ENCODE peak calls at places on chromosomes 2 and 18, in ten cellular contexts. One of them, this sample, is unnamed.
A peak's percentile ranks its signal among the peaks of the same experiment; 100 is the strongest.

GRCh38 chr2:98468621-98469236 is 24.1 kb downstream of the INPP4A start:
- DNase-seq in lower lobe of right lung: no peak
- DNase-seq in thyroid gland: no peak
- DNase-seq in vagina: no peak
- DNase-seq in AG04450: no peak
- DNase-seq in tibial artery: no peak
- DNase-seq in Panc1: no peak
- DNase-seq in neural progenitor cell: no peak
- DNase-seq in brain microvascular endothelial cell: no peak
- DNase-seq in kidney: no peak
- DNase-seq in this sample: no peak

GRCh38 chr18:6891788-6892187 is 162.3 kb downstream of the ARHGAP28 start:
- DNase-seq in thyroid gland: no peak
- DNase-seq in vagina: no peak
- DNase-seq in AG04450: no peak
- DNase-seq in brain microvascular endothelial cell: no peak
- DNase-seq in kidney: no peak
- DNase-seq in lower lobe of right lung: no peak
- DNase-seq in neural progenitor cell: no peak
- DNase-seq in tibial artery: no peak
- DNase-seq in Panc1: no peak
- DNase-seq in this sample: no peak

GRCh38 chr18:76130845-76131244 is 364.2 kb downstream of the ZNF516 start:
- DNase-seq in tibial artery: peak; percentile 33
- DNase-seq in vagina: no peak
- DNase-seq in brain microvascular endothelial cell: no peak
- DNase-seq in Panc1: no peak
- DNase-seq in neural progenitor cell: no peak
- DNase-seq in AG04450: no peak
- DNase-seq in lower lobe of right lung: no peak
- DNase-seq in kidney: no peak
- DNase-seq in thyroid gland: no peak
- DNase-seq in this sample: peak; percentile 37

GRCh38 chr2:213021971-213022899 is 129.2 kb downstream of the IKZF2 start:
- DNase-seq in vagina: no peak
- DNase-seq in AG04450: no peak
- DNase-seq in lower lobe of right lung: no peak
- DNase-seq in thyroid gland: no peak
- DNase-seq in Panc1: no peak
- DNase-seq in neural progenitor cell: no peak
- DNase-seq in brain microvascular endothelial cell: peak; percentile 89
- DNase-seq in tibial artery: no peak
- DNase-seq in kidney: no peak
- DNase-seq in this sample: no peak

GRCh38 chr2:232367591-232368233 is 10.8 kb upstream of the ALPP start:
- DNase-seq in vagina: no peak
- DNase-seq in Panc1: no peak
- DNase-seq in tibial artery: no peak
- DNase-seq in kidney: peak; percentile 68
- DNase-seq in neural progenitor cell: peak; percentile 55
- DNase-seq in thyroid gland: no peak
- DNase-seq in AG04450: no peak
- DNase-seq in brain microvascular endothelial cell: no peak
- DNase-seq in lower lobe of right lung: no peak
- DNase-seq in this sample: no peak

GRCh38 chr2:125224830-125225229 is 1199.7 kb downstream of the CNTNAP5 start:
- DNase-seq in lower lobe of right lung: no peak
- DNase-seq in kidney: no peak
- DNase-seq in Panc1: no peak
- DNase-seq in neural progenitor cell: peak; percentile 50
- DNase-seq in AG04450: no peak
- DNase-seq in vagina: no peak
- DNase-seq in brain microvascular endothelial cell: no peak
- DNase-seq in tibial artery: no peak
- DNase-seq in thyroid gland: no peak
- DNase-seq in this sample: no peak

GRCh38 chr2:85865539-85866164 is 23.1 kb downstream of the ST3GAL5 start:
- DNase-seq in lower lobe of right lung: no peak
- DNase-seq in thyroid gland: no peak
- DNase-seq in neural progenitor cell: no peak
- DNase-seq in vagina: no peak
- DNase-seq in Panc1: no peak
- DNase-seq in brain microvascular endothelial cell: no peak
- DNase-seq in kidney: no peak
- DNase-seq in AG04450: no peak
- DNase-seq in tibial artery: no peak
- DNase-seq in this sample: no peak

GRCh38 chr2:149994057-149994728 is 406.6 kb upstream of the MMADHC start:
- DNase-seq in thyroid gland: peak; percentile 8
- DNase-seq in vagina: no peak
- DNase-seq in AG04450: no peak
- DNase-seq in neural progenitor cell: no peak
- DNase-seq in tibial artery: no peak
- DNase-seq in brain microvascular endothelial cell: peak; percentile 63
- DNase-seq in Panc1: no peak
- DNase-seq in lower lobe of right lung: no peak
- DNase-seq in kidney: no peak
- DNase-seq in this sample: no peak

GRCh38 chr2:106193977-106194778 is at the start of gene UXS1:
- DNase-seq in AG04450: peak; percentile 92
- DNase-seq in vagina: peak; percentile 97
- DNase-seq in tibial artery: peak; percentile 98
- DNase-seq in neural progenitor cell: peak; percentile 99
- DNase-seq in Panc1: peak; percentile 76
- DNase-seq in thyroid gland: peak; percentile 99
- DNase-seq in lower lobe of right lung: peak; percentile 98
- DNase-seq in brain microvascular endothelial cell: peak; percentile 96
- DNase-seq in kidney: peak; percentile 99
- DNase-seq in this sample: peak; percentile 97

GRCh38 chr2:106192752-106193490 is 1.2 kb downstream of the UXS1 start:
- DNase-seq in Panc1: peak; percentile 48
- DNase-seq in thyroid gland: peak; percentile 78
- DNase-seq in vagina: no peak
- DNase-seq in neural progenitor cell: peak; percentile 44
- DNase-seq in lower lobe of right lung: peak; percentile 82
- DNase-seq in tibial artery: peak; percentile 34
- DNase-seq in AG04450: peak; percentile 65
- DNase-seq in kidney: peak; percentile 73
- DNase-seq in brain microvascular endothelial cell: peak; percentile 77
- DNase-seq in this sample: no peak

GRCh38 chr2:106191511-106192016 is 2.5 kb downstream of the UXS1 start:
- DNase-seq in vagina: no peak
- DNase-seq in neural progenitor cell: no peak
- DNase-seq in kidney: no peak
- DNase-seq in AG04450: no peak
- DNase-seq in Panc1: no peak
- DNase-seq in lower lobe of right lung: no peak
- DNase-seq in tibial artery: no peak
- DNase-seq in thyroid gland: no peak
- DNase-seq in brain microvascular endothelial cell: no peak
- DNase-seq in this sample: no peak

GRCh38 chr2:106195456-106195855 is 1.4 kb upstream of the UXS1 start:
- DNase-seq in thyroid gland: no peak
- DNase-seq in tibial artery: no peak
- DNase-seq in AG04450: no peak
- DNase-seq in neural progenitor cell: no peak
- DNase-seq in vagina: no peak
- DNase-seq in kidney: no peak
- DNase-seq in Panc1: no peak
- DNase-seq in lower lobe of right lung: no peak
- DNase-seq in brain microvascular endothelial cell: no peak
- DNase-seq in this sample: no peak

DNA sequence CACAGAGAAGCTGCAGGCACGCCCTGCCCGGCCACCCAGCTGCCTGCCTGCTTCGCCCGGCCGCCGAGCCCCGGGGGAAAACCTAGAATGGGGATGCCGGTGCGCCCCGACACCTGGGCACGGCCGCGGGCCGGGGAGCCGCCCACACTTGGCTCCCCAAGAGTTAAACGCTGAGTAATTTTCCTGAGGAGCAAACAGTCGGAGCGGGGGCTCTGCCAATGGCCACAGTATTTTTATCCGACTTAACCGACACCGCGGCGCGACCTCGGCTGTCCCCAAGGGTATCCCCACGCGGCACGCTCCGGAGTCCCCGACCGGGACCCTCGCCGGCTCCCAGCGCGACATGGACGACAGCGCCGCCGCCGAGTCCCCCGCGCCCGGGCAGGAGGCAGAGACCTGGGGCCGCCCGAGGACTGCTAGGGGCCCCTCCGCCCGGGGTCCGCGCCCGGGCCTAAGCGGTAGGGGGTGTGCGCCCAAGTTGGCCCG is 567 bp downstream of the UXS1 start:
- DNase-seq in tibial artery: no peak
- DNase-seq in brain microvascular endothelial cell: no peak
- DNase-seq in AG04450: no peak
- DNase-seq in lower lobe of right lung: peak; percentile 65
- DNase-seq in neural progenitor cell: peak; percentile 78
- DNase-seq in kidney: no peak
- DNase-seq in vagina: no peak
- DNase-seq in Panc1: no peak
- DNase-seq in thyroid gland: peak; percentile 56
- DNase-seq in this sample: no peak
- TF ChIP-seq CTCF in tibial artery: no peak
- TF ChIP-seq CTCF in brain microvascular endothelial cell: no peak
- TF ChIP-seq CTCF in AG04450: no peak
- TF ChIP-seq CTCF in lower lobe of right lung: no peak
- TF ChIP-seq CTCF in neural progenitor cell: peak; percentile 13
- TF ChIP-seq CTCF in kidney: no peak
- TF ChIP-seq CTCF in vagina: no peak
- TF ChIP-seq CTCF in Panc1: no peak
- TF ChIP-seq CTCF in thyroid gland: no peak
- TF ChIP-seq CTCF in this sample: no peak

GRCh38 chr2:36469267-36469561 is 113.6 kb downstream of the CRIM1 start:
- DNase-seq in brain microvascular endothelial cell: no peak
- DNase-seq in neural progenitor cell: no peak
- DNase-seq in thyroid gland: no peak
- DNase-seq in Panc1: no peak
- DNase-seq in tibial artery: no peak
- DNase-seq in kidney: no peak
- DNase-seq in AG04450: no peak
- DNase-seq in vagina: no peak
- DNase-seq in lower lobe of right lung: no peak
- DNase-seq in this sample: no peak

GRCh38 chr2:36466135-36466534 is 110.6 kb downstream of the CRIM1 start:
- DNase-seq in tibial artery: no peak
- DNase-seq in Panc1: no peak
- DNase-seq in vagina: no peak
- DNase-seq in brain microvascular endothelial cell: no peak
- DNase-seq in kidney: no peak
- DNase-seq in AG04450: no peak
- DNase-seq in lower lobe of right lung: no peak
- DNase-seq in neural progenitor cell: no peak
- DNase-seq in thyroid gland: no peak
- DNase-seq in this sample: no peak

GRCh38 chr2:36469701-36470100 is 114.1 kb downstream of the CRIM1 start:
- DNase-seq in AG04450: no peak
- DNase-seq in thyroid gland: no peak
- DNase-seq in Panc1: no peak
- DNase-seq in lower lobe of right lung: no peak
- DNase-seq in kidney: no peak
- DNase-seq in tibial artery: no peak
- DNase-seq in vagina: no peak
- DNase-seq in brain microvascular endothelial cell: no peak
- DNase-seq in neural progenitor cell: no peak
- DNase-seq in this sample: no peak

GRCh38 chr2:36464006-36464721 is 108.6 kb downstream of the CRIM1 start:
- DNase-seq in vagina: no peak
- DNase-seq in lower lobe of right lung: no peak
- DNase-seq in kidney: no peak
- DNase-seq in Panc1: no peak
- DNase-seq in AG04450: no peak
- DNase-seq in thyroid gland: no peak
- DNase-seq in neural progenitor cell: no peak
- DNase-seq in brain microvascular endothelial cell: no peak
- DNase-seq in tibial artery: no peak
- DNase-seq in this sample: no peak

GRCh38 chr2:36468463-36469266 is 113.1 kb downstream of the CRIM1 start:
- DNase-seq in thyroid gland: no peak
- DNase-seq in lower lobe of right lung: no peak
- DNase-seq in AG04450: no peak
- DNase-seq in brain microvascular endothelial cell: peak; percentile 73
- DNase-seq in neural progenitor cell: no peak
- DNase-seq in vagina: no peak
- DNase-seq in kidney: no peak
- DNase-seq in Panc1: no peak
- DNase-seq in tibial artery: no peak
- DNase-seq in this sample: no peak
- H3K27ac ChIP-seq in thyroid gland: no peak overlapping the region
- H3K27ac ChIP-seq in lower lobe of right lung: peak overlapping the region; percentile 13
- H3K27ac ChIP-seq in AG04450: peak overlapping the region; percentile 72
- H3K27ac ChIP-seq in brain microvascular endothelial cell: peak overlapping the region; percentile 61
- H3K27ac ChIP-seq in neural progenitor cell: no peak overlapping the region
- H3K27ac ChIP-seq in vagina: no peak overlapping the region
- H3K27ac ChIP-seq in kidney: no peak overlapping the region
- H3K27ac ChIP-seq in Panc1: peak overlapping the region; percentile 72
- H3K27ac ChIP-seq in tibial artery: peak overlapping the region; percentile 69
- H3K27ac ChIP-seq in this sample: peak overlapping the region; percentile 45

GRCh38 chr2:197405582-197405981 is 29.2 kb downstream of the SF3B1 start:
- DNase-seq in thyroid gland: no peak
- DNase-seq in Panc1: no peak
- DNase-seq in kidney: no peak
- DNase-seq in brain microvascular endothelial cell: no peak
- DNase-seq in vagina: no peak
- DNase-seq in AG04450: no peak
- DNase-seq in lower lobe of right lung: no peak
- DNase-seq in neural progenitor cell: no peak
- DNase-seq in tibial artery: no peak
- DNase-seq in this sample: no peak
- TF ChIP-seq CTCF in thyroid gland: no peak
- TF ChIP-seq CTCF in Panc1: no peak
- TF ChIP-seq CTCF in kidney: no peak
- TF ChIP-seq CTCF in brain microvascular endothelial cell: no peak
- TF ChIP-seq CTCF in vagina: no peak
- TF ChIP-seq CTCF in AG04450: no peak
- TF ChIP-seq CTCF in lower lobe of right lung: no peak
- TF ChIP-seq CTCF in neural progenitor cell: no peak
- TF ChIP-seq CTCF in tibial artery: no peak
- TF ChIP-seq CTCF in this sample: no peak

DNA sequence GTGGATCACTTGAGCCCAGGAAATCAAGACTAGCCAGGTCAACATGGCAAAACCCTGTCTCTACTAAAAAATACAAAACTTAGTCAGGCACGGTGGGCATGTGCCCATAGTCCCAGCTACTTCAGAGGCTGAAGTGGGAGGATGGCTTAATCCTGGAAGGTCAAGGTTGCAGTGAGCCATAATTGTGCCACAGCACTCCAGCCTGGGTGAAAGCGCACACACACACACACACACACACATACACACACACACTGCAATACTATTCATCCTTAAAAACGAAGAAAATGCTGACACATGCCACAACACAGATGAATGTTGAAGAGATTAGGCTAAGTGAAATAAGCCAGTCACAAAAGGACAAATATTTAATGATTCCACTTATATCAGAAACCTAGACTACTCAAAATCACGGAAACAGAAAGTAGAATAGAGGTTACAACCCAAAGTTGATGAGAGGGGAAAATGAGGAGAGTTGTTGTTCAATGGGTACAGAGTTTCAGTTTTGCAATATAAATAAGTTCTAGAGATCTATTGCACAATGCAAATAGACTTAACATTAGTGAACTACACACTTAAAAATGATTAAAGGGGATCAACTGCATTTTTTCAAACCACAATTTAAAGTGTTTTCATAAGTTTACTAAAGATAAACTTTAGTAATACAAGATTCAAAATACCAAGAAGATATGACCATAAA is 114.5 kb downstream of the USP34 start:
- DNase-seq in kidney: no peak
- DNase-seq in Panc1: no peak
- DNase-seq in brain microvascular endothelial cell: no peak
- DNase-seq in lower lobe of right lung: peak; percentile 58
- DNase-seq in AG04450: no peak
- DNase-seq in thyroid gland: peak; percentile 52
- DNase-seq in vagina: no peak
- DNase-seq in neural progenitor cell: no peak
- DNase-seq in tibial artery: no peak
- DNase-seq in this sample: no peak
- H3K27ac ChIP-seq in kidney: no peak overlapping the region
- H3K27ac ChIP-seq in Panc1: no peak overlapping the region
- H3K27ac ChIP-seq in brain microvascular endothelial cell: no peak overlapping the region
- H3K27ac ChIP-seq in lower lobe of right lung: peak overlapping the region; percentile 46
- H3K27ac ChIP-seq in AG04450: peak overlapping the region; percentile 62
- H3K27ac ChIP-seq in thyroid gland: peak overlapping the region; percentile 37
- H3K27ac ChIP-seq in vagina: peak overlapping the region; percentile 33
- H3K27ac ChIP-seq in neural progenitor cell: no peak overlapping the region
- H3K27ac ChIP-seq in tibial artery: peak overlapping the region; percentile 17
- H3K27ac ChIP-seq in this sample: peak overlapping the region; percentile 52

This sample was measured in breast epithelium.